ENCODE peak calls at places on chromosomes 3 and 15, in seven cellular contexts. P, B, K, W, I, E and G are unnamed samples.

GRCh38 chr3:185498503-185499396 is at the start of gene TMEM41A:
- DNase-seq in W (peak; percentile 80), B (peak; percentile 93), P (peak; percentile 84), E (peak; percentile 94), K (peak; percentile 65), I (peak; percentile 89), G (peak; percentile 98)

GRCh38 chr15:60745469-60745971 is 266.6 kb upstream of the ICE2 start:
- DNase-seq in P (no peak), B (peak; percentile 43), K (no peak), E (no peak), I (no peak), W (no peak), G (no peak)

GRCh38 chr3:134665243-134665642 is 14.4 kb upstream of the KY start:
- DNase-seq in B (no peak), E (no peak), I (no peak), W (no peak), P (no peak), K (no peak), G (no peak)

GRCh38 chr3:197038604-197039003 is 9.0 kb upstream of the MELTF start:
- DNase-seq in K (no peak), I (no peak), E (no peak), P (no peak), B (no peak), W (no peak), G (no peak)

GRCh38 chr3:426056-426455 is 229.5 kb downstream of the CHL1 start:
- DNase-seq in I (no peak), B (no peak), P (no peak), K (no peak), E (no peak), W (peak; percentile 5), G (no peak)

GRCh38 chr3:18098960-18099587 is 326.1 kb downstream of the SATB1 start:
- DNase-seq in I (peak; percentile 19), E (no peak), B (peak; percentile 72), P (no peak), W (peak; percentile 60), K (no peak), G (no peak)

GRCh38 chr3:189292667-189293478 is 121.1 kb downstream of the TPRG1 start:
- DNase-seq in I (no peak), P (no peak), K (no peak), E (no peak), B (no peak), W (no peak), G (no peak)

GRCh38 chr3:8499181-8499611 is 2.4 kb upstream of the LMCD1 start:
- DNase-seq in E (peak; percentile 90), W (no peak), P (no peak), I (no peak), B (no peak), K (no peak), G (no peak)

GRCh38 chr15:72242775-72243370 is 11.9 kb upstream of the PKM start:
- DNase-seq in I (no peak), B (no peak), P (no peak), K (no peak), E (no peak), W (no peak), G (no peak)

GRCh38 chr3:125107861-125108567 is 52.2 kb upstream of the HEG1 start:
- DNase-seq in W (no peak), B (peak; percentile 74), I (no peak), E (peak; percentile 65), P (no peak), K (no peak), G (no peak)

GRCh38 chr3:14145236-14145635 is 20.4 kb downstream of the TMEM43 start:
- DNase-seq in W (no peak), B (peak; percentile 39), K (no peak), E (no peak), I (no peak), P (no peak), G (no peak)

GRCh38 chr3:16124636-16125035 is 49.8 kb upstream of the GALNT15 start:
- DNase-seq in B (peak; percentile 95), W (no peak), K (no peak), P (no peak), E (no peak), I (no peak), G (no peak)

GRCh38 chr3:46733026-46733800 is 15.5 kb upstream of the PRSS50 start:
- DNase-seq in I (no peak), E (no peak), B (no peak), W (no peak), P (no peak), K (no peak), G (no peak)

GRCh38 chr15:51229907-51230328 is 108.5 kb downstream of the CYP19A1 start:
- DNase-seq in E (peak; percentile 52), I (no peak), W (peak; percentile 19), P (no peak), B (no peak), K (no peak), G (no peak)

GRCh38 chr3:58214484-58215316 is 3.9 kb upstream of the DNASE1L3 start:
- DNase-seq in P (peak; percentile 67), K (no peak), E (no peak), I (peak; percentile 25), W (no peak), B (peak; percentile 22), G (peak; percentile 68)

GRCh38 chr3:79297242-79297641 is 470.6 kb downstream of the ROBO1 start:
- DNase-seq in B (peak; percentile 90), E (no peak), I (no peak), W (no peak), P (no peak), K (no peak), G (no peak)